ENCODE peak calls at places on chromosomes 1 and 21, in seven cellular contexts. One of them, this sample, is unnamed.

GRCh38 chr1:154403300-154403943 is 1.7 kb upstream of the IL6R start:
- DNase-seq in WTC11: no peak
- DNase-seq in HepG2: no peak
- DNase-seq in A549: no peak
- DNase-seq in endothelial cell of umbilical vein: no peak
- DNase-seq in K562: no peak
- DNase-seq in H1: no peak
- DNase-seq in this sample: peak

GRCh38 chr1:77084457-77084856 is 134.8 kb downstream of the PIGK start:
- DNase-seq in WTC11: no peak
- DNase-seq in HepG2: peak
- DNase-seq in A549: no peak
- DNase-seq in endothelial cell of umbilical vein: no peak
- DNase-seq in K562: no peak
- DNase-seq in H1: no peak
- DNase-seq in this sample: no peak

GRCh38 chr1:67031121-67031520 is 22.8 kb downstream of the SLC35D1 start:
- DNase-seq in WTC11: no peak
- DNase-seq in HepG2: no peak
- DNase-seq in A549: no peak
- DNase-seq in endothelial cell of umbilical vein: no peak
- DNase-seq in K562: no peak
- DNase-seq in H1: no peak
- DNase-seq in this sample: no peak

GRCh38 chr1:113242481-113242880 is 147.8 kb upstream of the MAGI3 start:
- DNase-seq in WTC11: no peak
- DNase-seq in HepG2: no peak
- DNase-seq in A549: no peak
- DNase-seq in endothelial cell of umbilical vein: no peak
- DNase-seq in K562: no peak
- DNase-seq in H1: no peak
- DNase-seq in this sample: no peak

GRCh38 chr1:59066231-59066630 is 230.7 kb upstream of the FGGY start:
- DNase-seq in WTC11: no peak
- DNase-seq in HepG2: no peak
- DNase-seq in A549: no peak
- DNase-seq in endothelial cell of umbilical vein: no peak
- DNase-seq in K562: no peak
- DNase-seq in H1: no peak
- DNase-seq in this sample: no peak

GRCh38 chr1:192869308-192869940 is 60.6 kb downstream of the RGS2 start:
- DNase-seq in WTC11: no peak
- DNase-seq in HepG2: no peak
- DNase-seq in A549: no peak
- DNase-seq in endothelial cell of umbilical vein: no peak
- DNase-seq in K562: no peak
- DNase-seq in H1: no peak
- DNase-seq in this sample: peak

GRCh38 chr1:224939844-224940425 is 10.5 kb downstream of the DNAH14 start:
- DNase-seq in WTC11: no peak
- DNase-seq in HepG2: no peak
- DNase-seq in A549: no peak
- DNase-seq in endothelial cell of umbilical vein: no peak
- DNase-seq in K562: no peak
- DNase-seq in H1: no peak
- DNase-seq in this sample: no peak

GRCh38 chr1:157734328-157734727 is 33.8 kb upstream of the FCRL3 start:
- DNase-seq in WTC11: no peak
- DNase-seq in HepG2: no peak
- DNase-seq in A549: no peak
- DNase-seq in endothelial cell of umbilical vein: no peak
- DNase-seq in K562: no peak
- DNase-seq in H1: no peak
- DNase-seq in this sample: peak

GRCh38 chr1:172931340-172931739 is 119.4 kb downstream of the TNFSF18 start:
- DNase-seq in WTC11: no peak
- DNase-seq in HepG2: no peak
- DNase-seq in A549: no peak
- DNase-seq in endothelial cell of umbilical vein: no peak
- DNase-seq in K562: no peak
- DNase-seq in H1: no peak
- DNase-seq in this sample: no peak

GRCh38 chr1:212916395-212917133 is 33.8 kb upstream of the VASH2 start:
- DNase-seq in WTC11: peak
- DNase-seq in HepG2: peak
- DNase-seq in A549: no peak
- DNase-seq in endothelial cell of umbilical vein: peak
- DNase-seq in K562: peak
- DNase-seq in H1: peak
- DNase-seq in this sample: peak

GRCh38 chr1:154213274-154213673 is 7.1 kb upstream of the CFAP141 start:
- DNase-seq in WTC11: no peak
- DNase-seq in HepG2: no peak
- DNase-seq in A549: peak
- DNase-seq in endothelial cell of umbilical vein: no peak
- DNase-seq in K562: no peak
- DNase-seq in H1: no peak
- DNase-seq in this sample: no peak

GRCh38 chr21:46097826-46098286 is at the start of gene COL6A2:
- DNase-seq in WTC11: peak
- DNase-seq in HepG2: no peak
- DNase-seq in A549: peak
- DNase-seq in endothelial cell of umbilical vein: no peak
- DNase-seq in K562: peak
- DNase-seq in H1: peak
- DNase-seq in this sample: no peak

GRCh38 chr1:41498809-41499208 is 14.3 kb upstream of the EDN2 start:
- DNase-seq in WTC11: no peak
- DNase-seq in HepG2: no peak
- DNase-seq in A549: no peak
- DNase-seq in endothelial cell of umbilical vein: no peak
- DNase-seq in K562: no peak
- DNase-seq in H1: no peak
- DNase-seq in this sample: no peak

GRCh38 chr1:150981805-150982712 is at the start of gene ANXA9:
- DNase-seq in WTC11: peak
- DNase-seq in HepG2: peak
- DNase-seq in A549: no peak
- DNase-seq in endothelial cell of umbilical vein: no peak
- DNase-seq in K562: peak
- DNase-seq in H1: peak
- DNase-seq in this sample: peak

GRCh38 chr1:162632234-162632666 is at the start of gene DDR2:
- DNase-seq in WTC11: no peak
- DNase-seq in HepG2: no peak
- DNase-seq in A549: no peak
- DNase-seq in endothelial cell of umbilical vein: peak
- DNase-seq in K562: no peak
- DNase-seq in H1: no peak
- DNase-seq in this sample: no peak

GRCh38 chr21:42654179-42654912 is 925 bp downstream of the PDE9A start:
- DNase-seq in WTC11: no peak
- DNase-seq in HepG2: peak
- DNase-seq in A549: peak
- DNase-seq in endothelial cell of umbilical vein: no peak
- DNase-seq in K562: no peak
- DNase-seq in H1: peak
- DNase-seq in this sample: peak

GRCh38 chr1:153617677-153618076 is 1.6 kb upstream of the S100A14 start:
- DNase-seq in WTC11: peak
- DNase-seq in HepG2: no peak
- DNase-seq in A549: no peak
- DNase-seq in endothelial cell of umbilical vein: peak
- DNase-seq in K562: peak
- DNase-seq in H1: peak
- DNase-seq in this sample: peak

GRCh38 chr1:148334339-148335130 is 148.6 kb downstream of the PPIAL4G start:
- DNase-seq in WTC11: peak
- DNase-seq in HepG2: peak
- DNase-seq in A549: peak
- DNase-seq in endothelial cell of umbilical vein: peak
- DNase-seq in K562: peak
- DNase-seq in H1: peak
- DNase-seq in this sample: peak

GRCh38 chr1:16605532-16605931 is 7.8 kb downstream of the NBPF1 start:
- DNase-seq in WTC11: no peak
- DNase-seq in HepG2: no peak
- DNase-seq in A549: no peak
- DNase-seq in endothelial cell of umbilical vein: no peak
- DNase-seq in K562: no peak
- DNase-seq in H1: no peak
- DNase-seq in this sample: no peak

GRCh38 chr1:8378202-8378601 is 60.3 kb downstream of the SLC45A1 start:
- DNase-seq in WTC11: no peak
- DNase-seq in HepG2: no peak
- DNase-seq in A549: no peak
- DNase-seq in endothelial cell of umbilical vein: no peak
- DNase-seq in K562: no peak
- DNase-seq in H1: no peak
- DNase-seq in this sample: peak

GRCh38 chr1:72946901-72947505 is 664.7 kb upstream of the NEGR1 start:
- DNase-seq in WTC11: no peak
- DNase-seq in HepG2: no peak
- DNase-seq in A549: no peak
- DNase-seq in endothelial cell of umbilical vein: no peak
- DNase-seq in K562: no peak
- DNase-seq in H1: no peak
- DNase-seq in this sample: no peak

GRCh38 chr1:115469703-115470476 is 131.8 kb upstream of the NGF start:
- DNase-seq in WTC11: peak
- DNase-seq in HepG2: peak
- DNase-seq in A549: peak
- DNase-seq in endothelial cell of umbilical vein: peak
- DNase-seq in K562: peak
- DNase-seq in H1: peak
- DNase-seq in this sample: peak

GRCh38 chr1:183961132-183961531 is 76.4 kb downstream of the COLGALT2 start:
- DNase-seq in WTC11: no peak
- DNase-seq in HepG2: no peak
- DNase-seq in A549: no peak
- DNase-seq in endothelial cell of umbilical vein: no peak
- DNase-seq in K562: no peak
- DNase-seq in H1: no peak
- DNase-seq in this sample: no peak
- TF ChIP-seq MAX in WTC11: no peak
- TF ChIP-seq MAX in HepG2: no peak
- TF ChIP-seq MAX in A549: no peak
- TF ChIP-seq MAX in endothelial cell of umbilical vein: no peak
- TF ChIP-seq MAX in K562: no peak
- TF ChIP-seq MAX in H1: no peak
- TF ChIP-seq MAX in this sample: no peak

DNA sequence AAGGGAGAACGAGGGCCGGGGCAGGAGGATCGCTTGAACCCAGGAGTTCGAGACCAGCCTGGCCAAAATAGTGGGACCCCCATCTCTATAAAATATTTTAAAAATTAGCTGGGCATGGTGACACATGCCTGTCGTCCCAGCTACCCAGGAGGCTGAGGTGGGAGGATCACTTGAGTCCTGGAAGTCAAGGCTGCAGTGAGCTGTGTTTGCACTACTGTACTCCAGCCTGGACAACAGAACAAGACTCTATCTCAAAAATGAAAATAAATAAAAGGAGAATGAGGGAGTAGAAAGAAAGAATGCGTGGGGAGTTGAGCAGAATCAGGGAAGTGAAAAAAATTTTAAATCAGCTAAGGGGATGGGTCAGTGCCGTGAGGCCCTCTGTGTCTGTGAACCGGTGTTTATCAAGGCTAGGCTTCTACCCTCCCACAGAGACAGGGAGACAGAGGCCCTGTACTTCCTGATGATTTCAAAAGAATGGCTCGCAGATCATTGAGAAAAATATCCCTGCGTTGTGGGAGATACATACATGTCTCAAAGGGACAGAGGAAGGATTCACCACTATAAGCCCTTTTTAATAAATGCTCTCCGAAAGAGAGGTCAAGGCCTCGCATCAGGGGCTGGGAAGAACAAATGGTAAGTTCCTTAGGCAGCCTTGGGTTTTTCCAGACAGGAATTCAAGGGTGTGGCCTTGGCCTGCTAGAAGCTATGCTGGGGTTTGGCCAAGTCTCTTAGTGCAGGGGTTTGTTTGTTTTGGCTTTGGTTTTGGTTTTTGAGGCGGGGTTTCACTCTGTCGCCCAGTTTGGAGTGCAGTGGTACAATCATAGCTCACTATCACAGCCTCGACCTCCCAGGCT is 20.7 kb downstream of the IL10RB start:
- DNase-seq in WTC11: no peak
- DNase-seq in HepG2: peak
- DNase-seq in A549: peak
- DNase-seq in endothelial cell of umbilical vein: peak
- DNase-seq in K562: no peak
- DNase-seq in H1: no peak
- DNase-seq in this sample: no peak
- TF ChIP-seq MAX in WTC11: no peak
- TF ChIP-seq MAX in HepG2: no peak
- TF ChIP-seq MAX in A549: no peak
- TF ChIP-seq MAX in endothelial cell of umbilical vein: no peak
- TF ChIP-seq MAX in K562: no peak
- TF ChIP-seq MAX in H1: no peak
- TF ChIP-seq MAX in this sample: no peak

GRCh38 chr1:227795732-227796131 is 19.7 kb upstream of the PRSS38 start:
- DNase-seq in WTC11: no peak
- DNase-seq in HepG2: no peak
- DNase-seq in A549: no peak
- DNase-seq in endothelial cell of umbilical vein: no peak
- DNase-seq in K562: peak
- DNase-seq in H1: no peak
- DNase-seq in this sample: no peak
- TF ChIP-seq MAX in WTC11: no peak
- TF ChIP-seq MAX in HepG2: no peak
- TF ChIP-seq MAX in A549: no peak
- TF ChIP-seq MAX in endothelial cell of umbilical vein: no peak
- TF ChIP-seq MAX in K562: no peak
- TF ChIP-seq MAX in H1: no peak
- TF ChIP-seq MAX in this sample: no peak

DNA sequence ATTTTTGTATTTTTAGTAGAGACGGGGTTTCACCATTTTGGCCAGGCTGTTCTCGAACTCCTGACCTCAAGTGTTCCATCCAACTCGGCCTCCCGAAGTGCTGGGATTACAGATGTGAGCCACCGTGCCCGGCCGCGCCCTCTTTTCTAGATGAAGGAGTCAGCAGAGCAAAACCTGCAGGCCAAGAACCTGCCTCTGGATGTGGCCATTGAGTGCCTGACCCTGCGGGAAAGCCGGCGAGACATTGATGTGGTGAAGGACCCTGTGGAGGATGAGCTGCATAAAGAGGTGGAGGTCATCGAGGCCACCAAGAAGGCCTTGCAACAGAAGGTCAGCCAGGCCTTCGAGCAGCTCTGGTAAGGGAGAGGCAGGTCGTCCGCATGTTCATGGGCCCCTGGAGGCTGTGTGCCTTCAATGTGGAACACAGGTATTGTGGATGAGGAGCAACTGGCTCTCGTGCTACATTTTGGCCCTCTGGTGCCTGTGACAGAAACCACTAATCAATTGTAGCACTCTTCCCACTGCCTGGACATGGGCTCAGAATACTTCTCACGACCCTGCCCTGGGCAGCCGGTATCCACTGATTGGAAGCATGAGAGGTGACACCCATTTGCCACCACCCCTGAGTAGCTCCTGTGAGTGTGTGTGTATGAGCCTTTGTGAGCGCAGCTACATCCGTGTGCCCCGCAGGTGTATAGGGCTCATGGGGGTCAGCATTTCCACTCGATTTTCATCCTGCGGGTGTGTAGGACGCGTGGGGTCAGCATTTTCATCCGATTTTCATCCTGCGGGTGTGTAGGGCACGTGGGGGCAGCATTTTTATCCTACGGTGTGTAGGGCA is 2.0 kb downstream of the TEKT2 start:
- DNase-seq in WTC11: peak
- DNase-seq in HepG2: no peak
- DNase-seq in A549: no peak
- DNase-seq in endothelial cell of umbilical vein: no peak
- DNase-seq in K562: no peak
- DNase-seq in H1: peak
- DNase-seq in this sample: no peak
- TF ChIP-seq MAX in WTC11: no peak
- TF ChIP-seq MAX in HepG2: no peak
- TF ChIP-seq MAX in A549: no peak
- TF ChIP-seq MAX in endothelial cell of umbilical vein: no peak
- TF ChIP-seq MAX in K562: no peak
- TF ChIP-seq MAX in H1: no peak
- TF ChIP-seq MAX in this sample: no peak